ENCODE peak calls at places on chromosome 18, in ten cellular contexts. P is fibroblast of lung, K is adrenal gland, G is ACHN, R is stromal cell of bone marrow, F is anterior cingulate cortex, C is GM23248, B is hippocampal formation, N is activated T-cell treated with anti-CD3 and anti-CD28 coated beads for 24 hours, I is D721Med. O is an unnamed sample.

GRCh38 chr18:71028285-71028762 is 739.5 kb downstream of the SOCS6 start:
- DNase-seq in R (no peak), C (no peak), F (no peak), I (no peak), B (no peak), G (no peak), P (no peak), N (no peak), K (peak), O (no peak)

GRCh38 chr18:12403601-12404506 is 3.9 kb upstream of the PRELID3A start:
- DNase-seq in K (peak), P (peak), G (peak), F (no peak), C (peak), R (peak), B (no peak), N (no peak), I (no peak), O (no peak)

GRCh38 chr18:24930974-24931373 is 421.0 kb downstream of the ZNF521 start:
- DNase-seq in C (no peak), F (no peak), R (no peak), G (no peak), P (no peak), I (no peak), N (no peak), B (no peak), K (no peak), O (no peak)

GRCh38 chr18:44654555-44654954 is 26.1 kb upstream of the SETBP1 start:
- DNase-seq in P (peak), C (peak), G (peak), I (no peak), R (peak), B (no peak), F (no peak), N (no peak), K (no peak), O (no peak)

GRCh38 chr18:26547302-26548143 is 830 bp downstream of the KCTD1 start:
- DNase-seq in B (peak), N (peak), K (peak), R (peak), C (peak), G (no peak), F (peak), I (no peak), P (peak), O (peak)

GRCh38 chr18:54690198-54690597 is 99.2 kb downstream of the DYNAP start:
- DNase-seq in K (no peak), I (no peak), B (no peak), N (no peak), C (peak), F (no peak), R (no peak), G (no peak), P (peak), O (no peak)

GRCh38 chr18:55047546-55047945 is 88.3 kb upstream of the CCDC68 start:
- DNase-seq in C (peak), I (no peak), N (no peak), G (peak), B (no peak), F (no peak), P (no peak), R (no peak), K (no peak), O (no peak)

GRCh38 chr18:27447930-27448329 is 262.8 kb upstream of the CHST9 start:
- DNase-seq in N (no peak), F (no peak), B (no peak), P (no peak), C (no peak), G (no peak), I (no peak), K (no peak), R (no peak), O (no peak)

GRCh38 chr18:73509460-73509859 is 638.2 kb downstream of the FBXO15 start:
- DNase-seq in I (no peak), F (no peak), K (no peak), R (no peak), N (no peak), C (peak), B (no peak), P (peak), G (no peak), O (no peak)

GRCh38 chr18:40413160-40413559 is 1541.9 kb upstream of the PIK3C3 start:
- DNase-seq in R (no peak), F (peak), K (no peak), P (peak), I (no peak), G (no peak), B (peak), C (peak), N (no peak), O (no peak)

GRCh38 chr18:22403950-22404349 is 13.8 kb downstream of the CTAGE1 start:
- DNase-seq in F (no peak), B (no peak), I (no peak), G (no peak), C (no peak), R (no peak), N (no peak), K (no peak), P (no peak), O (no peak)

GRCh38 chr18:48399303-48400075 is 9.7 kb downstream of the ZBTB7C start:
- DNase-seq in B (no peak), R (no peak), K (peak), P (no peak), I (no peak), G (no peak), C (no peak), N (no peak), F (no peak), O (no peak)

GRCh38 chr18:31649894-31650719 is 34.3 kb downstream of the B4GALT6 start:
- DNase-seq in R (no peak), P (peak), G (no peak), B (no peak), I (no peak), F (no peak), K (no peak), N (no peak), C (no peak), O (no peak)

GRCh38 chr18:38545071-38545470 is 979.5 kb upstream of the CELF4 start:
- DNase-seq in G (peak), I (no peak), R (no peak), F (no peak), N (no peak), P (peak), K (no peak), B (no peak), C (no peak), O (no peak)

GRCh38 chr18:77118256-77119090 is 14.1 kb downstream of the MBP start:
- DNase-seq in K (no peak), R (no peak), G (no peak), C (no peak), B (no peak), P (no peak), I (no peak), F (no peak), N (no peak), O (no peak)

GRCh38 chr18:907171-907879 is 2.7 kb downstream of the ADCYAP1 start:
- DNase-seq in N (no peak), G (no peak), R (no peak), B (no peak), F (no peak), I (no peak), C (peak), K (no peak), P (no peak), O (peak)

GRCh38 chr18:3726241-3726951 is 276.4 kb downstream of the TGIF1 start:
- DNase-seq in I (no peak), F (no peak), B (no peak), G (no peak), C (no peak), N (no peak), K (no peak), P (no peak), R (no peak), O (no peak)

GRCh38 chr18:8713691-8714090 is 8.3 kb downstream of the MTCL1 start:
- DNase-seq in G (no peak), B (no peak), C (no peak), I (no peak), N (no peak), F (no peak), K (no peak), P (no peak), R (no peak), O (no peak)

GRCh38 chr18:73774836-73775509 is 372.7 kb downstream of the FBXO15 start:
- DNase-seq in K (no peak), P (no peak), N (no peak), R (peak), C (no peak), F (no peak), B (no peak), G (peak), I (no peak), O (no peak)

GRCh38 chr18:23406271-23406787 is 46.8 kb upstream of the RIOK3 start:
- DNase-seq in G (no peak), N (no peak), F (no peak), B (no peak), I (no peak), P (peak), K (peak), R (peak), C (peak), O (no peak)

GRCh38 chr18:13630869-13631268 is 95.5 kb downstream of the FAM210A start:
- DNase-seq in C (no peak), G (no peak), B (no peak), F (no peak), N (no peak), K (no peak), I (no peak), P (no peak), R (no peak), O (no peak)

GRCh38 chr18:31819106-31819924 is 58.6 kb upstream of the SLC25A52 start:
- DNase-seq in G (peak), C (peak), F (no peak), R (peak), I (no peak), K (no peak), N (no peak), P (peak), B (no peak), O (no peak)

GRCh38 chr18:68797901-68798300 is at the start of gene CCDC102B:
- DNase-seq in R (peak), B (no peak), P (peak), K (no peak), F (no peak), I (no peak), N (no peak), G (no peak), C (peak), O (no peak)

GRCh38 chr18:6623278-6623677 is 106.2 kb upstream of the ARHGAP28 start:
- DNase-seq in R (no peak), G (no peak), P (no peak), K (no peak), B (no peak), C (no peak), I (no peak), N (no peak), F (no peak), O (no peak)

GRCh38 chr18:79682481-79682880 is 2.9 kb downstream of the CTDP1 start:
- DNase-seq in N (no peak), G (no peak), P (no peak), R (no peak), B (no peak), K (no peak), I (peak), F (no peak), C (no peak), O (no peak)

GRCh38 chr18:3595282-3596273 is 145.6 kb downstream of the TGIF1 start:
- DNase-seq in K (peak), R (peak), P (peak), F (no peak), I (no peak), C (peak), N (peak), G (peak), B (no peak), O (no peak)

GRCh38 chr18:25229080-25229479 is 122.9 kb downstream of the ZNF521 start:
- DNase-seq in F (no peak), K (peak), N (no peak), B (no peak), C (peak), I (no peak), G (no peak), R (no peak), P (peak), O (no peak)

GRCh38 chr18:37385846-37386435 is 179.7 kb downstream of the CELF4 start:
- DNase-seq in N (no peak), K (no peak), R (peak), F (no peak), P (peak), G (peak), B (no peak), I (no peak), C (peak), O (no peak)

GRCh38 chr18:13415736-13416135 is 197.2 kb downstream of the LDLRAD4 start:
- DNase-seq in K (no peak), P (no peak), F (no peak), G (no peak), B (no peak), N (no peak), I (no peak), C (no peak), R (no peak), O (no peak)

GRCh38 chr18:45657357-45658335 is 42.4 kb downstream of the SLC14A2 start:
- DNase-seq in P (no peak), F (no peak), G (no peak), B (no peak), I (no peak), R (peak), N (no peak), C (peak), K (no peak), O (no peak)

GRCh38 chr18:54828986-54829385 is 709 bp downstream of the RAB27B start:
- DNase-seq in C (peak), B (no peak), G (peak), K (no peak), I (no peak), R (no peak), F (no peak), N (no peak), P (no peak), O (no peak)

GRCh38 chr18:49135871-49136270 is 185.1 kb upstream of the SMAD7 start:
- DNase-seq in P (peak), C (peak), N (no peak), G (no peak), B (no peak), K (peak), R (peak), F (no peak), I (no peak), O (no peak)